ENCODE peak calls at places on chromosomes 16 and 17, in four cellular contexts. K is substantia nigra; G is CD4-positive, alpha-beta T cell; R is RWPE1. T is an unnamed sample.

GRCh38 chr16:67443299-67443698 is 12.4 kb downstream of the HSD11B2 start:
- DNase-seq in R (no peak), K (no peak), G (no peak), T (no peak)

GRCh38 chr17:57861737-57862409 is 12.0 kb upstream of the MRPS23 start:
- DNase-seq in K (peak), G (no peak), R (no peak), T (no peak)

GRCh38 chr16:49602201-49603041 is 228.8 kb downstream of the C16orf78 start:
- DNase-seq in R (no peak), G (no peak), K (no peak), T (no peak)

GRCh38 chr17:34306466-34306865 is 12.8 kb upstream of the CCL8 start:
- DNase-seq in R (peak), K (peak), G (no peak), T (peak)

GRCh38 chr17:40086150-40087044 is 14.0 kb downstream of the NR1D1 start:
- DNase-seq in K (peak), G (peak), R (no peak), T (no peak)

GRCh38 chr17:8025176-8025911 is 13.5 kb upstream of the ALOX15B start:
- DNase-seq in R (no peak), K (no peak), G (no peak), T (no peak)

GRCh38 chr17:79425686-79426085 is 185.2 kb downstream of the RBFOX3 start:
- DNase-seq in G (no peak), R (no peak), K (no peak), T (no peak)

GRCh38 chr17:67443931-67444597 is 67.0 kb downstream of the PITPNC1 start:
- DNase-seq in K (no peak), G (no peak), R (no peak), T (peak)

GRCh38 chr16:50152386-50152806 is 710 bp upstream of the TENT4B start:
- DNase-seq in K (peak), G (peak), R (peak), T (no peak)

GRCh38 chr17:77034677-77035424 is 105.9 kb upstream of the SEC14L1 start:
- DNase-seq in R (no peak), K (no peak), G (no peak), T (no peak)

GRCh38 chr17:43909537-43910231 is 2.3 kb upstream of the MPP2 start:
- DNase-seq in K (peak), R (no peak), G (no peak), T (no peak)

GRCh38 chr17:35764123-35764991 is 3.7 kb downstream of the C17orf50 start:
- DNase-seq in G (peak), R (peak), K (peak), T (no peak)

GRCh38 chr17:74807376-74807775 is 31.2 kb upstream of the NAT9 start:
- DNase-seq in R (no peak), G (no peak), K (no peak), T (no peak)

GRCh38 chr16:47732806-47733150 is 271.6 kb downstream of the PHKB start:
- DNase-seq in R (peak), K (no peak), G (no peak), T (peak)